ENCODE peak calls at places on chromosomes 11 and 22, in seven cellular contexts. R, D, L, V, W, F and T are unnamed samples.

GRCh38 chr22:41943661-41944209 is 3.2 kb downstream of the CENPM start:
- DNase-seq in D (no peak), W (no peak), L (no peak), R (peak), F (no peak), V (no peak), T (no peak)

GRCh38 chr22:45284705-45285305 is at the start of gene UPK3A:
- DNase-seq in R (no peak), F (peak), V (no peak), D (peak), W (peak), L (peak), T (no peak)

GRCh38 chr11:19867064-19867463 is 154.4 kb downstream of the NAV2 start:
- DNase-seq in D (no peak), F (no peak), L (no peak), W (no peak), R (no peak), V (no peak), T (no peak)

GRCh38 chr11:22898036-22898435 is 37.8 kb upstream of the CCDC179 start:
- DNase-seq in R (no peak), W (no peak), D (no peak), L (no peak), V (no peak), F (no peak), T (no peak)

GRCh38 chr11:8652140-8652539 is 30.3 kb downstream of the TRIM66 start:
- DNase-seq in W (no peak), L (no peak), D (peak), F (no peak), R (peak), V (no peak), T (peak)

GRCh38 chr11:86999859-87000753 is 37.6 kb upstream of the TMEM135 start:
- DNase-seq in V (peak), W (no peak), R (no peak), D (peak), L (no peak), F (no peak), T (no peak)

GRCh38 chr22:49269371-49269770 is 558.3 kb downstream of the BRD1 start:
- DNase-seq in F (no peak), R (no peak), V (no peak), W (no peak), L (no peak), D (no peak), T (no peak)

GRCh38 chr22:25766418-25766817 is 24.4 kb downstream of the MYO18B start:
- DNase-seq in D (no peak), F (no peak), W (no peak), V (no peak), R (no peak), L (no peak), T (no peak)

GRCh38 chr11:30260813-30261212 is 30.0 kb downstream of the FSHB start:
- DNase-seq in F (no peak), V (no peak), R (no peak), W (no peak), D (no peak), L (no peak), T (no peak)

GRCh38 chr22:26585104-26585790 is 4.7 kb downstream of the TPST2 start:
- DNase-seq in L (no peak), R (peak), D (peak), F (no peak), V (no peak), W (no peak), T (peak)

GRCh38 chr11:36092314-36093030 is 148.6 kb downstream of the LDLRAD3 start:
- DNase-seq in R (no peak), L (no peak), D (no peak), F (no peak), V (no peak), W (no peak), T (no peak)

GRCh38 chr11:120666121-120666639 is 154.6 kb downstream of the GRIK4 start:
- DNase-seq in R (no peak), L (no peak), F (no peak), W (peak), V (no peak), D (no peak), T (no peak)

GRCh38 chr11:2574553-2575535 is 125.0 kb downstream of the KCNQ1OT1 start:
- DNase-seq in W (no peak), L (no peak), F (peak), D (peak), R (no peak), V (no peak), T (no peak)

GRCh38 chr11:65426839-65427690 is 4.5 kb downstream of the NEAT1 start:
- DNase-seq in L (no peak), V (no peak), R (peak), D (peak), W (peak), F (no peak), T (peak)

GRCh38 chr11:128533473-128533872 is 53.9 kb downstream of the ETS1 start:
- DNase-seq in L (no peak), D (no peak), R (no peak), W (no peak), F (no peak), V (no peak), T (no peak)

GRCh38 chr11:114075343-114075610 is 15.8 kb downstream of the ZBTB16 start:
- DNase-seq in D (no peak), F (no peak), W (no peak), V (no peak), L (no peak), R (no peak), T (no peak)

GRCh38 chr11:65864758-65865471 is 4.7 kb downstream of the MUS81 start:
- DNase-seq in F (no peak), W (no peak), V (no peak), D (no peak), R (no peak), L (no peak), T (no peak)

GRCh38 chr11:41334007-41334933 is 125.2 kb downstream of the LRRC4C start:
- DNase-seq in V (no peak), D (no peak), R (no peak), L (no peak), F (no peak), W (no peak), T (no peak)

GRCh38 chr11:107821199-107821926 is 37.2 kb downstream of the SLC35F2 start:
- DNase-seq in D (peak), L (no peak), R (peak), W (no peak), F (no peak), V (no peak), T (no peak)

GRCh38 chr22:45502215-45503070 is at the start of gene FBLN1:
- DNase-seq in V (peak), F (peak), L (peak), W (peak), R (no peak), D (peak), T (peak)

GRCh38 chr22:42286205-42286604 is 15.8 kb upstream of the TCF20 start:
- DNase-seq in D (no peak), L (no peak), R (no peak), W (peak), F (no peak), V (no peak), T (no peak)

GRCh38 chr11:1153105-1153950 is 4.4 kb upstream of the MUC5AC start:
- DNase-seq in V (no peak), R (no peak), D (no peak), L (no peak), W (peak), F (no peak), T (no peak)

GRCh38 chr22:41523464-41524221 is 20.6 kb downstream of the POLR3H start:
- DNase-seq in D (peak), W (no peak), F (no peak), R (peak), L (no peak), V (no peak), T (peak)

GRCh38 chr11:78840190-78840589 is 265.5 kb upstream of the NARS2 start:
- DNase-seq in V (no peak), R (peak), D (peak), F (no peak), L (no peak), W (no peak), T (peak)

GRCh38 chr22:28181332-28181731 is 262.3 kb upstream of the PITPNB start:
- DNase-seq in W (no peak), L (no peak), F (no peak), D (peak), V (no peak), R (no peak), T (peak)

GRCh38 chr11:72040497-72041363 is 39.6 kb downstream of the NUMA1 start:
- DNase-seq in V (peak), F (peak), R (peak), L (peak), D (peak), W (no peak), T (peak)

GRCh38 chr11:26993965-26994446 is at the start of gene FIBIN:
- DNase-seq in R (peak), D (peak), F (peak), W (no peak), L (no peak), V (peak), T (peak)

GRCh38 chr11:107583629-107584195 is 7.2 kb upstream of the ELMOD1 start:
- DNase-seq in W (no peak), L (no peak), V (no peak), F (no peak), R (peak), D (no peak), T (no peak)

GRCh38 chr22:49212002-49212401 is 615.7 kb downstream of the BRD1 start:
- DNase-seq in R (no peak), F (no peak), L (no peak), V (no peak), D (no peak), W (no peak), T (no peak)

GRCh38 chr11:120606116-120607010 is 94.8 kb downstream of the GRIK4 start:
- DNase-seq in R (no peak), L (no peak), V (no peak), D (no peak), F (no peak), W (no peak), T (no peak)